ENCODE peak calls at places on chromosomes 1 and 21, in seven cellular contexts. K is astrocyte of the hippocampus, N is K562, Z is EL, B is neural progenitor cell, S is A549, A is left ventricle myocardium inferior. G is an unnamed sample.

GRCh38 chr1:42747125-42747524 is 7.1 kb upstream of the CLDN19 start:
- DNase-seq in S (no peak), B (peak), K (peak), A (peak), Z (no peak), N (peak), G (peak)

GRCh38 chr1:211938473-211939080 is 96.8 kb downstream of the INTS7 start:
- DNase-seq in B (no peak), N (no peak), S (no peak), K (no peak), A (no peak), Z (no peak), G (no peak)

GRCh38 chr1:225881081-225882007 is 836 bp downstream of the TMEM63A start:
- DNase-seq in S (no peak), K (peak), B (peak), Z (peak), A (peak), N (peak), G (peak)

GRCh38 chr1:24567792-24568388 is 12.0 kb downstream of the NCMAP start:
- DNase-seq in Z (peak), S (peak), A (no peak), N (no peak), K (no peak), B (peak), G (no peak)

GRCh38 chr1:240337795-240338194 is 246.1 kb downstream of the FMN2 start:
- DNase-seq in B (no peak), N (no peak), K (peak), A (no peak), Z (peak), S (no peak), G (no peak)

GRCh38 chr1:920506-920905 is 3.2 kb upstream of the SAMD11 start:
- DNase-seq in Z (no peak), S (no peak), K (no peak), N (no peak), A (no peak), B (no peak), G (no peak)

GRCh38 chr1:111856411-111857135 is 100.9 kb downstream of the DDX20 start:
- DNase-seq in S (no peak), Z (no peak), N (no peak), B (peak), A (no peak), K (no peak), G (no peak)

GRCh38 chr1:206685256-206685748 is 597 bp downstream of the MAPKAPK2 start:
- DNase-seq in S (peak), A (no peak), K (peak), N (peak), Z (peak), B (peak), G (peak)

GRCh38 chr1:212689758-212690540 is 9.7 kb downstream of the BATF3 start:
- DNase-seq in A (no peak), Z (no peak), K (no peak), B (no peak), S (no peak), N (no peak), G (no peak)

GRCh38 chr1:55717111-55717510 is 501.9 kb upstream of the USP24 start:
- DNase-seq in Z (peak), N (no peak), A (no peak), S (no peak), B (no peak), K (no peak), G (no peak)

GRCh38 chr1:160953030-160953429 is 1.6 kb downstream of the ITLN2 start:
- DNase-seq in Z (no peak), K (no peak), A (no peak), N (no peak), S (no peak), B (no peak), G (no peak)

GRCh38 chr1:213457733-213458132 is 406.7 kb downstream of the RPS6KC1 start:
- DNase-seq in A (no peak), N (no peak), K (peak), Z (no peak), B (no peak), S (no peak), G (no peak)

GRCh38 chr1:25065246-25066238 is 135.5 kb upstream of the RUNX3 start:
- DNase-seq in K (peak), S (no peak), Z (peak), B (no peak), A (no peak), N (peak), G (peak)

GRCh38 chr21:43758132-43758619 is 17.9 kb downstream of the CSTB start:
- DNase-seq in Z (peak), S (no peak), N (no peak), A (no peak), B (no peak), K (peak), G (no peak)

GRCh38 chr1:40782371-40782956 is 1.1 kb upstream of the KCNQ4 start:
- DNase-seq in S (no peak), Z (peak), A (peak), N (no peak), K (peak), B (peak), G (no peak)

GRCh38 chr21:46667191-46667734 is 31.8 kb downstream of the PRMT2 start:
- DNase-seq in B (peak), N (no peak), Z (peak), A (no peak), K (peak), S (peak), G (no peak)

GRCh38 chr21:38323721-38324591 is 67.2 kb downstream of the KCNJ15 start:
- DNase-seq in A (no peak), Z (peak), K (peak), B (peak), N (no peak), S (peak), G (no peak)

GRCh38 chr1:43241352-43241953 is 28.3 kb upstream of the TMEM125 start:
- DNase-seq in S (no peak), K (peak), B (no peak), A (no peak), Z (peak), N (no peak), G (no peak)

GRCh38 chr1:186033744-186034345 is 299.7 kb downstream of the HMCN1 start:
- DNase-seq in N (no peak), K (no peak), A (peak), Z (peak), B (no peak), S (no peak), G (no peak)

GRCh38 chr1:62013264-62013663 is 181.4 kb upstream of the L1TD1 start:
- DNase-seq in K (no peak), A (no peak), N (no peak), S (no peak), Z (no peak), B (peak), G (no peak)

GRCh38 chr1:3509721-3510120 is 55.3 kb downstream of the ARHGEF16 start:
- DNase-seq in N (no peak), Z (no peak), A (no peak), K (no peak), B (no peak), S (no peak), G (no peak)

GRCh38 chr1:47201179-47201578 is 11.3 kb upstream of the PDZK1IP1 start:
- DNase-seq in S (no peak), A (no peak), Z (no peak), B (peak), N (no peak), K (no peak), G (no peak)

GRCh38 chr1:207495816-207496792 is at the start of gene CR1:
- DNase-seq in Z (no peak), N (peak), B (peak), A (peak), S (no peak), K (peak), G (peak)

GRCh38 chr1:52352690-52353089 is 13.3 kb downstream of the CC2D1B start:
- DNase-seq in Z (no peak), N (no peak), K (no peak), A (no peak), B (no peak), S (no peak), G (no peak)

GRCh38 chr21:25396135-25396711 is 211.1 kb downstream of the MRPL39 start:
- DNase-seq in N (no peak), S (no peak), Z (no peak), A (no peak), K (no peak), B (no peak), G (no peak)

GRCh38 chr1:20165522-20165951 is 20.4 kb upstream of the UBXN10 start:
- DNase-seq in S (peak), N (peak), K (peak), A (no peak), Z (no peak), B (peak), G (no peak)

GRCh38 chr1:19643602-19644419 is at the start of gene NBL1:
- DNase-seq in S (peak), Z (peak), A (peak), K (peak), N (peak), B (peak), G (peak)

GRCh38 chr1:7380712-7381111 is 390.4 kb upstream of the VAMP3 start:
- DNase-seq in S (no peak), K (peak), B (no peak), N (no peak), A (peak), Z (no peak), G (no peak)

GRCh38 chr1:110513511-110513910 is 5.5 kb downstream of the KCNA10 start:
- DNase-seq in A (no peak), Z (peak), B (no peak), K (no peak), S (no peak), N (no peak), G (no peak)

GRCh38 chr1:168335500-168335899 is 54.8 kb downstream of the TBX19 start:
- DNase-seq in S (no peak), Z (no peak), A (no peak), K (peak), B (no peak), N (no peak), G (no peak)

GRCh38 chr1:171299342-171299741 is 14.6 kb upstream of the FMO4 start:
- DNase-seq in A (no peak), B (no peak), N (no peak), K (no peak), S (no peak), Z (no peak), G (no peak)

GRCh38 chr1:203427451-203427850 is 48.2 kb upstream of the PRELP start:
- DNase-seq in A (no peak), N (no peak), K (no peak), B (no peak), Z (no peak), S (no peak), G (no peak)

GRCh38 chr1:25246600-25247023 is 642 bp downstream of the RSRP1 start:
- DNase-seq in B (peak), Z (peak), K (peak), A (peak), N (no peak), S (no peak), G (no peak)

GRCh38 chr1:2375246-2375922 is 16.0 kb downstream of the MORN1 start:
- DNase-seq in N (no peak), A (no peak), K (no peak), Z (no peak), B (no peak), S (no peak), G (no peak)